ENCODE peak calls at places on chromosome 16, in nine cellular contexts. M is body of pancreas, R is A549, Y is upper lobe of right lung, V is AG04449, W is HCT116, H is kidney epithelial cell, U is cardiac muscle cell, A is heart right ventricle. G is an unnamed sample.

GRCh38 chr16:81836279-81837054 is 57.4 kb downstream of the PLCG2 start:
- DNase-seq in A (no peak), M (no peak), W (peak), V (no peak), U (no peak), Y (no peak), R (no peak), H (no peak), G (no peak)

GRCh38 chr16:54165174-54165911 is 121.2 kb downstream of the IRX3 start:
- DNase-seq in W (no peak), Y (no peak), V (no peak), H (no peak), M (no peak), A (no peak), R (no peak), U (no peak), G (no peak)

GRCh38 chr16:2527071-2527783 is 4.0 kb downstream of the CEMP1 start:
- DNase-seq in W (no peak), A (no peak), V (no peak), M (no peak), H (no peak), R (no peak), Y (no peak), U (no peak), G (peak)

GRCh38 chr16:67269766-67270165 is 9.6 kb upstream of the PLEKHG4 start:
- DNase-seq in Y (no peak), W (no peak), A (no peak), V (no peak), R (no peak), U (peak), H (no peak), M (no peak), G (peak)

GRCh38 chr16:19095699-19096098 is 18.1 kb upstream of the ITPRIPL2 start:
- DNase-seq in Y (no peak), V (no peak), W (peak), A (no peak), M (no peak), U (no peak), R (no peak), H (no peak), G (peak)

GRCh38 chr16:29971304-29971703 is 2.4 kb upstream of the TAOK2 start:
- DNase-seq in U (no peak), W (no peak), A (no peak), R (no peak), Y (no peak), H (no peak), V (no peak), M (no peak), G (no peak)

GRCh38 chr16:68408967-68409366 is 39.3 kb downstream of the SMPD3 start:
- DNase-seq in A (no peak), H (no peak), U (no peak), M (no peak), W (no peak), R (no peak), V (no peak), Y (no peak), G (no peak)

GRCh38 chr16:91484-91883 is 13.5 kb downstream of the MPG start:
- DNase-seq in Y (no peak), W (no peak), A (no peak), U (peak), R (no peak), H (no peak), V (no peak), M (no peak), G (no peak)

GRCh38 chr16:74756203-74756602 is 18.4 kb downstream of the FA2H start:
- DNase-seq in A (no peak), W (no peak), V (no peak), M (no peak), R (no peak), H (no peak), Y (peak), U (no peak), G (no peak)

GRCh38 chr16:85924675-85925074 is 25.7 kb downstream of the IRF8 start:
- DNase-seq in W (no peak), U (peak), V (no peak), R (no peak), H (no peak), A (no peak), Y (no peak), M (no peak), G (no peak)

GRCh38 chr16:81210807-81211206 is 27.7 kb upstream of the BCO1 start:
- DNase-seq in M (no peak), Y (no peak), U (no peak), A (no peak), V (no peak), R (no peak), W (no peak), H (no peak), G (no peak)

GRCh38 chr16:73051903-73052302 is 4.0 kb upstream of the ZFHX3 start:
- DNase-seq in W (no peak), R (no peak), H (no peak), U (no peak), A (no peak), M (no peak), Y (no peak), V (no peak), G (no peak)

GRCh38 chr16:25689137-25689836 is 2.5 kb upstream of the HS3ST4 start:
- DNase-seq in M (no peak), W (no peak), R (no peak), U (no peak), Y (no peak), V (no peak), A (no peak), H (no peak), G (no peak)

GRCh38 chr16:67392301-67393059 is 818 bp downstream of the TPPP3 start:
- DNase-seq in M (no peak), U (no peak), W (no peak), A (no peak), V (no peak), R (no peak), Y (peak), H (no peak), G (peak)

GRCh38 chr16:52912565-52913173 is 140.0 kb downstream of the CHD9NB start:
- DNase-seq in W (peak), H (peak), U (peak), V (peak), A (peak), R (peak), M (peak), Y (peak), G (no peak)

GRCh38 chr16:64983983-64984382 is 137.9 kb downstream of the CDH11 start:
- DNase-seq in Y (no peak), H (peak), W (no peak), M (peak), V (no peak), R (no peak), U (peak), A (peak), G (no peak)
- TF ChIP-seq CTCF in Y (peak), H (peak), W (no peak), M (no peak), V (peak), R (peak), U (peak), A (peak), G (peak)

GRCh38 chr16:14289692-14290340 is 218.7 kb downstream of the MRTFB start:
- DNase-seq in H (no peak), U (peak), V (no peak), M (no peak), W (peak), A (no peak), Y (no peak), R (peak), G (no peak)
- TF ChIP-seq CTCF in H (peak), U (peak), V (peak), M (no peak), W (peak), A (peak), Y (peak), R (peak), G (peak)

GRCh38 chr16:11992594-11993524 is 16.3 kb downstream of the SNX29 start:
- DNase-seq in H (no peak), Y (no peak), A (no peak), U (no peak), V (no peak), M (no peak), W (no peak), R (no peak), G (no peak)

GRCh38 chr16:11990672-11991390 is 14.3 kb downstream of the SNX29 start:
- DNase-seq in V (no peak), M (no peak), W (no peak), A (no peak), U (no peak), R (no peak), H (no peak), Y (no peak), G (no peak)

GRCh38 chr16:11996433-11997174 is 20.1 kb downstream of the SNX29 start:
- DNase-seq in U (no peak), Y (no peak), A (no peak), H (no peak), V (no peak), M (no peak), W (no peak), R (no peak), G (no peak)

GRCh38 chr16:11992008-11992584 is 15.6 kb downstream of the SNX29 start:
- DNase-seq in W (no peak), A (no peak), Y (no peak), H (no peak), R (no peak), M (no peak), V (no peak), U (peak), G (no peak)

GRCh38 chr16:11994187-11995119 is 17.9 kb downstream of the SNX29 start:
- DNase-seq in V (no peak), H (no peak), Y (no peak), A (no peak), M (no peak), R (no peak), W (no peak), U (no peak), G (no peak)
- TF ChIP-seq CTCF in V (no peak), H (no peak), Y (no peak), A (no peak), M (no peak), R (no peak), W (no peak), U (no peak), G (no peak)

GRCh38 chr16:57910726-57911125 is 60.2 kb downstream of the CNGB1 start:
- DNase-seq in M (no peak), Y (no peak), H (no peak), V (no peak), A (no peak), U (no peak), R (no peak), W (no peak), G (no peak)

GRCh38 chr16:57903656-57904055 is 67.3 kb downstream of the CNGB1 start:
- DNase-seq in U (no peak), H (no peak), W (no peak), Y (no peak), M (no peak), A (no peak), V (no peak), R (no peak), G (no peak)

GRCh38 chr16:57904101-57904500 is 66.8 kb downstream of the CNGB1 start:
- DNase-seq in H (no peak), M (no peak), V (no peak), W (no peak), Y (no peak), U (no peak), R (no peak), A (no peak), G (no peak)

GRCh38 chr16:57908409-57908987 is 62.4 kb downstream of the CNGB1 start:
- DNase-seq in V (no peak), H (no peak), R (no peak), Y (no peak), U (no peak), W (no peak), A (no peak), M (no peak), G (no peak)

GRCh38 chr16:57906385-57907316 is 64.3 kb downstream of the CNGB1 start:
- DNase-seq in Y (no peak), U (no peak), M (no peak), H (no peak), V (no peak), R (no peak), A (peak), W (no peak), G (no peak)
- TF ChIP-seq CTCF in Y (peak), U (peak), M (no peak), H (peak), V (peak), R (peak), A (peak), W (peak), G (peak)

GRCh38 chr16:61366006-61366405 is 670.2 kb downstream of the CDH8 start:
- DNase-seq in M (no peak), U (no peak), Y (no peak), H (no peak), A (no peak), R (no peak), V (no peak), W (no peak), G (no peak)
- TF ChIP-seq CTCF in M (no peak), U (no peak), Y (no peak), H (no peak), A (no peak), R (no peak), V (no peak), W (no peak), G (no peak)

GRCh38 chr16:70604407-70605283 is 41.7 kb upstream of the IL34 start:
- DNase-seq in U (peak), V (no peak), R (no peak), M (no peak), H (no peak), W (no peak), A (no peak), Y (no peak), G (no peak)

GRCh38 chr16:70600730-70601129 is 45.6 kb upstream of the IL34 start:
- DNase-seq in U (no peak), W (no peak), V (no peak), Y (no peak), A (no peak), R (no peak), M (no peak), H (no peak), G (no peak)

GRCh38 chr16:70605284-70605659 is 41.1 kb upstream of the IL34 start:
- DNase-seq in U (peak), M (no peak), W (no peak), H (no peak), A (no peak), R (no peak), Y (no peak), V (no peak), G (no peak)

GRCh38 chr16:70601576-70602575 is 44.5 kb upstream of the IL34 start:
- DNase-seq in R (no peak), Y (no peak), M (no peak), W (no peak), A (no peak), U (peak), V (no peak), H (no peak), G (no peak)

DNA sequence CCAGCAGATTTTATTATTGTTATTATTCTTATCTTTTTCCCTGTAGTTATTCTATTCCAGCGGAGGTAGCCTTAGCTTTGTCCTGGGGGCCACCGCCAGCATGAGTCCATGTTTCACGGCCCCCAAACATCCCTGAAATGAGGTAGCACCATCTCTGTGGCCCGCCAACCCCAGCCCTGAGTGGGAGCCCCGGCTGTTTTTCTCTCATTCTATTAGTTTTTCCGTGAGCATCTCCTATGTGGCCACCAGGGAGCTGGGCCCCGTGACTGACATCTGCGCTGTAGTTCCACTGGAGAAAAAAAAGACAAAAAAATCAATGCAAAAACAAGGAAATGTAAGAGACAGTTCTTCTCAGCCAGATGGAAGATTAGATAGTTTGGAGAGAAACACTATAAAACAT is 43.5 kb upstream of the IL34 start:
- DNase-seq in Y (no peak), A (no peak), W (no peak), H (no peak), U (no peak), M (no peak), R (no peak), V (no peak), G (no peak)
- TF ChIP-seq CTCF in Y (no peak), A (no peak), W (no peak), H (no peak), U (no peak), M (no peak), R (no peak), V (no peak), G (no peak)

GRCh38 chr16:88352261-88353200 is 30.2 kb upstream of the ZNF469 start:
- DNase-seq in V (no peak), M (no peak), U (no peak), W (no peak), Y (no peak), A (no peak), R (no peak), H (no peak), G (peak)
- TF ChIP-seq CTCF in V (no peak), M (no peak), U (no peak), W (no peak), Y (no peak), A (no peak), R (no peak), H (no peak), G (no peak)

GRCh38 chr16:77955127-77955526 is 67.2 kb upstream of the CLEC3A start:
- DNase-seq in U (no peak), Y (no peak), H (no peak), R (no peak), W (no peak), V (no peak), A (no peak), M (no peak), G (no peak)
- TF ChIP-seq CTCF in U (no peak), Y (no peak), H (no peak), R (no peak), W (no peak), V (peak), A (no peak), M (no peak), G (no peak)

DNA sequence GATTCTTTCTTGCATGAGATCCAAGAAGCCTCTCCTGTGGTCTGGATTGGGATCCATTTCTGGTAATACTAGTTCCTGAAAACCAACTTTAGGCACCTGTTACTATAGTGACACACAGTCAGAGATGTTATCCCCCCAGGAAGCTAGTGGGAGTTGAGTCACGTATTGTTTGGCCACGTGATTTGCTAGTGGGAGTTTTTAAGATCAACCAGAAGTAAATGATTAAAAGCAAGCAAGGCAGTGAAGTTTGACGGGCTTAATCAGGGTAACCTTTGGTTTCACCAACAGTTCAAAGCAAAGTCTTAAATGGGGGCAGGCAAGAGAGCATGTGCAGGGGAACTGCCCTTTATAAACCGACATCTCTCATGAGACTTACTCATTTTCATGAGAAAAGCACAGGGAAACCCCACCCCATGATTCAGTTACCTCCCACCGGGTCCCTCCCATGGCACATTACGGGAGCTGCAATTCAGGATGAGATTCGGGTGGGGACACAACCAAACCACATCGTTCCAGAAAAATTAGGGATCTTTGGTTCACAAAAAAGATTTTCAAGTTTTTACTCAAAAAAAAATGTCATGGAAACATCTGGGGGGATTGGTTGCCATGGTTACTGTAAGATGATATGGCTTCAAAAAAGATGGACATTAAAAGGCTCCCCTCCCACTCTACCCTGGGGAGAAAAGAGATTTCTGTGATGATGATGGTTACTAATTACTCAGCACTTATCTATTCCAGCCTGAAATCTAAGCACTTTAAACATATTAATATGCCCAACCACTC is 483.1 kb upstream of the ERCC4 start:
- DNase-seq in Y (no peak), M (no peak), R (no peak), U (no peak), A (no peak), V (no peak), W (no peak), H (peak), G (no peak)
- TF ChIP-seq CTCF in Y (no peak), M (no peak), R (no peak), U (no peak), A (no peak), V (no peak), W (no peak), H (no peak), G (no peak)

DNA sequence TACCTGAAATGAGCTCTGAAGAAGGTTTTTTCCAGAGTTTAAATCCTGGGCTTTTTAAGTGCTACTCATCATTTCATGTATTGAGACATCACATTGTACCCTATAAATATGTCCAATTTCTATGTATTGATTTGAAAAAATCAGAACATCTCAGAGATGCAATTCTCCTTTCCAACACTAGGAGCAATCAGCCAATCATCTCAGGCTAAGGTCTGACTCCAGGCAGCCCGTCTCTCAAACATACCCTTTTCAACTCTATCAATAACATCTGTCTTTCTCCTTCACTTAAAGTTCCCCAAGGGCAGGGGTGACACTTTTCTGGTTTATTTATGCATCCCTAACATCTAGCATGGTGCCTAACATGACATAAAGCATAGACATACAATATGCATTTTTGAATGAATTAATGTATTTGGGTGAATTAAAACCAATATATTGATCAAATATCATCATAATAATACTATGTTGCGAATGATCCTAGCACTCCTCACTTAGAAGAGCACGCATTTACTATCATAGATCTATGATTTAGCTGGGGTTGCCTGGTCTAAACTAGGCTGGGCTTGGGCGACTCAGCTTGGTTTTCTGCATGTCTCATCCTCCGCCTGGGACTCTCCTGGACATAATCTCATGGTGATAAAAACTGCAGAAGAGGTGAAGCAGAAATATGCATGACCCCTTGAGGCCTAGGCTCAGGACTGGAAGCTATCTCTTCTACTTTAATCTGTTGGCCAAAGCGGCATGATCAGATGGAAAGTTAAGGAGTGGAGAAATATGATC is 5.2 kb upstream of the CDH11 start:
- DNase-seq in U (no peak), M (no peak), R (no peak), H (no peak), W (no peak), V (no peak), Y (no peak), A (no peak), G (no peak)
- TF ChIP-seq CTCF in U (peak), M (no peak), R (no peak), H (peak), W (peak), V (no peak), Y (peak), A (peak), G (peak)

G was measured in RWPE2.